ENCODE peak calls at places on chromosomes 6 and 20, in six cellular contexts. H, Z, O, Y, N and A are unnamed samples.

GRCh38 chr20:38890497-38890818 is 35.8 kb upstream of the FAM83D start:
- DNase-seq in H (no peak), Z (no peak), O (no peak), Y (no peak), N (no peak), A (no peak)

GRCh38 chr20:23507346-23507745 is 16.4 kb downstream of the CST8 start:
- DNase-seq in H (peak; percentile 70), Z (no peak), O (no peak), Y (no peak), N (peak; percentile 60), A (no peak)

GRCh38 chr6:29419516-29419915 is 4.8 kb downstream of the OR12D1 start:
- DNase-seq in H (no peak), Z (no peak), O (no peak), Y (no peak), N (no peak), A (no peak)

GRCh38 chr6:39177130-39177529 is 52.1 kb downstream of the KCNK5 start:
- DNase-seq in H (no peak), Z (no peak), O (no peak), Y (no peak), N (no peak), A (no peak)

GRCh38 chr20:62356143-62356947 is 10.8 kb downstream of the LAMA5 start:
- DNase-seq in H (peak; percentile 55), Z (peak; percentile 41), O (peak; percentile 47), Y (peak; percentile 72), N (no peak), A (no peak)

GRCh38 chr20:61752576-61752975 is 313.1 kb downstream of the TAF4 start:
- DNase-seq in H (no peak), Z (no peak), O (no peak), Y (no peak), N (no peak), A (no peak)

GRCh38 chr20:52481443-52481842 is 289.9 kb upstream of the ZFP64 start:
- DNase-seq in H (no peak), Z (no peak), O (no peak), Y (peak; percentile 59), N (no peak), A (no peak)

GRCh38 chr6:147244832-147245231 is 40.6 kb downstream of the STXBP5 start:
- DNase-seq in H (no peak), Z (no peak), O (peak; percentile 31), Y (no peak), N (no peak), A (no peak)

GRCh38 chr20:63132131-63132714 is 83.7 kb downstream of the YTHDF1 start:
- DNase-seq in H (peak; percentile 28), Z (no peak), O (no peak), Y (no peak), N (peak; percentile 17), A (no peak)

GRCh38 chr6:33840064-33840926 is 36.5 kb upstream of the MLN start:
- DNase-seq in H (no peak), Z (peak; percentile 24), O (peak; percentile 92), Y (no peak), N (no peak), A (no peak)

GRCh38 chr20:43681468-43681942 is 14.6 kb downstream of the MYBL2 start:
- DNase-seq in H (no peak), Z (no peak), O (no peak), Y (no peak), N (no peak), A (peak; percentile 81)

GRCh38 chr20:36760647-36761046 is 12.9 kb downstream of the DSN1 start:
- DNase-seq in H (no peak), Z (no peak), O (no peak), Y (no peak), N (no peak), A (no peak)

GRCh38 chr20:53826597-53827291 is 233.1 kb upstream of the ZNF217 start:
- DNase-seq in H (no peak), Z (no peak), O (peak; percentile 26), Y (no peak), N (no peak), A (no peak)

GRCh38 chr20:31608256-31608980 is 3.3 kb downstream of the ID1 start:
- DNase-seq in H (peak; percentile 98), Z (peak; percentile 82), O (peak; percentile 60), Y (peak; percentile 81), N (peak; percentile 92), A (peak; percentile 80)

GRCh38 chr6:6825986-6826901 is 237.7 kb downstream of the LY86 start:
- DNase-seq in H (no peak), Z (peak; percentile 66), O (no peak), Y (peak; percentile 15), N (no peak), A (no peak)

GRCh38 chr6:29943053-29943966 is 978 bp downstream of the HLA-A start:
- DNase-seq in H (peak; percentile 60), Z (no peak), O (no peak), Y (peak; percentile 50), N (no peak), A (peak; percentile 65)

GRCh38 chr20:50957276-50957675 is 1.1 kb downstream of the DPM1 start:
- DNase-seq in H (no peak), Z (no peak), O (peak; percentile 17), Y (no peak), N (no peak), A (no peak)

GRCh38 chr6:36727491-36728021 is 29.9 kb downstream of the RAB44 start:
- DNase-seq in H (no peak), Z (no peak), O (no peak), Y (no peak), N (no peak), A (no peak)

GRCh38 chr20:14401479-14402138 is 64.2 kb upstream of the FLRT3 start:
- DNase-seq in H (no peak), Z (no peak), O (peak; percentile 9), Y (peak; percentile 52), N (no peak), A (no peak)

GRCh38 chr20:34861386-34862084 is 11.1 kb downstream of the GGT7 start:
- DNase-seq in H (peak; percentile 32), Z (peak; percentile 63), O (no peak), Y (no peak), N (no peak), A (peak; percentile 65)

GRCh38 chr20:61125536-61126180 is 126.4 kb upstream of the CDH4 start:
- DNase-seq in H (no peak), Z (no peak), O (no peak), Y (no peak), N (no peak), A (no peak)

GRCh38 chr6:105748737-105749161 is 337.4 kb upstream of the PRDM1 start:
- DNase-seq in H (no peak), Z (no peak), O (peak; percentile 19), Y (no peak), N (no peak), A (no peak)

GRCh38 chr6:122833229-122833556 is 44.1 kb downstream of the SMPDL3A start:
- DNase-seq in H (peak; percentile 57), Z (no peak), O (no peak), Y (no peak), N (peak; percentile 57), A (no peak)

GRCh38 chr6:11271637-11272036 is 39.2 kb upstream of the NEDD9 start:
- DNase-seq in H (no peak), Z (no peak), O (peak; percentile 88), Y (no peak), N (no peak), A (no peak)

GRCh38 chr6:67458265-67458664 is 1176.8 kb upstream of the ADGRB3 start:
- DNase-seq in H (no peak), Z (no peak), O (peak; percentile 5), Y (no peak), N (no peak), A (no peak)

GRCh38 chr6:67459556-67459955 is 1175.5 kb upstream of the ADGRB3 start:
- DNase-seq in H (no peak), Z (no peak), O (no peak), Y (no peak), N (no peak), A (no peak)
- H3K9me3 ChIP-seq in H (peaks cover 33% of the 10 kb centered on the region), Z (peaks cover 4% of the 10 kb centered on the region), O (no peaks in the 10 kb centered on the region), Y (no peaks in the 10 kb centered on the region), N (no peaks in the 10 kb centered on the region), A (no peaks in the 10 kb centered on the region)

GRCh38 chr6:28090902-28091586 is 10.7 kb downstream of the ZNF165 start:
- DNase-seq in H (no peak), Z (peak; percentile 21), O (peak; percentile 22), Y (peak; percentile 85), N (no peak), A (no peak)

GRCh38 chr6:28089054-28089453 is 8.7 kb downstream of the ZNF165 start:
- DNase-seq in H (no peak), Z (no peak), O (no peak), Y (no peak), N (no peak), A (no peak)
- H3K9me3 ChIP-seq in H (peaks cover 33% of the 10 kb centered on the region), Z (no peaks in the 10 kb centered on the region), O (no peaks in the 10 kb centered on the region), Y (no peaks in the 10 kb centered on the region), N (peaks cover 29% of the 10 kb centered on the region), A (no peaks in the 10 kb centered on the region)

GRCh38 chr6:164085086-164085485 is 670.6 kb downstream of the QKI start:
- DNase-seq in H (no peak), Z (peak; percentile 37), O (no peak), Y (no peak), N (no peak), A (no peak)

GRCh38 chr6:164078551-164079274 is 664.2 kb downstream of the QKI start:
- DNase-seq in H (no peak), Z (no peak), O (no peak), Y (no peak), N (no peak), A (no peak)

GRCh38 chr6:164079275-164079600 is 664.7 kb downstream of the QKI start:
- DNase-seq in H (no peak), Z (no peak), O (no peak), Y (no peak), N (no peak), A (no peak)
- H3K9me3 ChIP-seq in H (no peaks in the 10 kb centered on the region), Z (no peaks in the 10 kb centered on the region), O (no peaks in the 10 kb centered on the region), Y (no peaks in the 10 kb centered on the region), N (no peaks in the 10 kb centered on the region), A (no peaks in the 10 kb centered on the region)

GRCh38 chr6:167424060-167424673 is 99.3 kb downstream of the TTLL2 start:
- DNase-seq in H (peak; percentile 71), Z (no peak), O (no peak), Y (peak; percentile 37), N (peak; percentile 45), A (no peak)
- H3K9me3 ChIP-seq in H (no peaks in the 10 kb centered on the region), Z (no peaks in the 10 kb centered on the region), O (no peaks in the 10 kb centered on the region), Y (no peaks in the 10 kb centered on the region), N (no peaks in the 10 kb centered on the region), A (no peaks in the 10 kb centered on the region)

GRCh38 chr6:107941627-107942026 is 16.4 kb downstream of the SEC63 start:
- DNase-seq in H (peak; percentile 42), Z (no peak), O (no peak), Y (no peak), N (no peak), A (no peak)

GRCh38 chr6:107932580-107932979 is 25.4 kb downstream of the SEC63 start:
- DNase-seq in H (no peak), Z (no peak), O (no peak), Y (no peak), N (no peak), A (no peak)

GRCh38 chr6:107931894-107932293 is 26.1 kb downstream of the SEC63 start:
- DNase-seq in H (no peak), Z (no peak), O (no peak), Y (no peak), N (no peak), A (no peak)

GRCh38 chr6:107941199-107941598 is 16.8 kb downstream of the SEC63 start:
- DNase-seq in H (no peak), Z (no peak), O (no peak), Y (no peak), N (no peak), A (no peak)

GRCh38 chr6:107936162-107936909 is 21.7 kb downstream of the SEC63 start:
- DNase-seq in H (no peak), Z (no peak), O (no peak), Y (no peak), N (no peak), A (no peak)
- H3K9me3 ChIP-seq in H (peaks cover 46% of the 10 kb centered on the region), Z (peaks cover 7% of the 10 kb centered on the region), O (no peaks in the 10 kb centered on the region), Y (no peaks in the 10 kb centered on the region), N (peaks cover 8% of the 10 kb centered on the region), A (no peaks in the 10 kb centered on the region)